ENCODE peak calls at places on chromosomes 4 and X, in six cellular contexts. One of them, this sample, is unnamed.

GRCh38 chr4:23171971-23172370 is 479.2 kb downstream of the GBA3 start:
- DNase-seq in CD8-positive, alpha-beta T cell: no peak
- DNase-seq in naive thymus-derived CD4-positive, alpha-beta T cell: no peak
- DNase-seq in colonic mucosa: no peak
- DNase-seq in pancreas: no peak
- DNase-seq in PC-3: peak; percentile 42
- DNase-seq in this sample: no peak

GRCh38 chrX:6678313-6678712 is 143.4 kb upstream of the VCX3A start:
- DNase-seq in PC-3: no peak
- DNase-seq in colonic mucosa: no peak
- DNase-seq in pancreas: no peak
- DNase-seq in CD8-positive, alpha-beta T cell: no peak
- DNase-seq in naive thymus-derived CD4-positive, alpha-beta T cell: no peak
- DNase-seq in this sample: no peak

GRCh38 chr4:110668463-110669245 is 45.8 kb upstream of the PITX2 start:
- DNase-seq in naive thymus-derived CD4-positive, alpha-beta T cell: no peak
- DNase-seq in CD8-positive, alpha-beta T cell: no peak
- DNase-seq in pancreas: no peak
- DNase-seq in colonic mucosa: no peak
- DNase-seq in PC-3: no peak
- DNase-seq in this sample: no peak

GRCh38 chr4:86356831-86357230 is 3.0 kb downstream of the MAPK10 start:
- DNase-seq in PC-3: no peak
- DNase-seq in pancreas: no peak
- DNase-seq in colonic mucosa: no peak
- DNase-seq in CD8-positive, alpha-beta T cell: no peak
- DNase-seq in naive thymus-derived CD4-positive, alpha-beta T cell: no peak
- DNase-seq in this sample: no peak

GRCh38 chr4:138222041-138222440 is 20.1 kb downstream of the SLC7A11 start:
- DNase-seq in naive thymus-derived CD4-positive, alpha-beta T cell: no peak
- DNase-seq in CD8-positive, alpha-beta T cell: no peak
- DNase-seq in PC-3: peak; percentile 18
- DNase-seq in pancreas: no peak
- DNase-seq in colonic mucosa: no peak
- DNase-seq in this sample: no peak

GRCh38 chr4:115852767-115853091 is 739.3 kb upstream of the NDST4 start:
- DNase-seq in colonic mucosa: no peak
- DNase-seq in naive thymus-derived CD4-positive, alpha-beta T cell: no peak
- DNase-seq in PC-3: no peak
- DNase-seq in pancreas: no peak
- DNase-seq in CD8-positive, alpha-beta T cell: no peak
- DNase-seq in this sample: no peak

GRCh38 chr4:16225681-16225995 is 633 bp downstream of the TAPT1 start:
- DNase-seq in naive thymus-derived CD4-positive, alpha-beta T cell: no peak
- DNase-seq in PC-3: peak; percentile 3
- DNase-seq in CD8-positive, alpha-beta T cell: no peak
- DNase-seq in colonic mucosa: no peak
- DNase-seq in pancreas: no peak
- DNase-seq in this sample: no peak

GRCh38 chrX:75623535-75623934 is 100.7 kb upstream of the ZDHHC15 start:
- DNase-seq in PC-3: no peak
- DNase-seq in colonic mucosa: no peak
- DNase-seq in naive thymus-derived CD4-positive, alpha-beta T cell: no peak
- DNase-seq in CD8-positive, alpha-beta T cell: no peak
- DNase-seq in pancreas: no peak
- DNase-seq in this sample: no peak

GRCh38 chr4:8744083-8744805 is 127.4 kb downstream of the HMX1 start:
- DNase-seq in naive thymus-derived CD4-positive, alpha-beta T cell: no peak
- DNase-seq in colonic mucosa: no peak
- DNase-seq in PC-3: no peak
- DNase-seq in pancreas: no peak
- DNase-seq in CD8-positive, alpha-beta T cell: no peak
- DNase-seq in this sample: peak; percentile 18

GRCh38 chr4:3168029-3168428 is 80.9 kb upstream of the MSANTD1 start:
- DNase-seq in naive thymus-derived CD4-positive, alpha-beta T cell: no peak
- DNase-seq in CD8-positive, alpha-beta T cell: no peak
- DNase-seq in colonic mucosa: no peak
- DNase-seq in pancreas: no peak
- DNase-seq in PC-3: no peak
- DNase-seq in this sample: no peak

GRCh38 chr4:41644288-41644914 is 104.1 kb downstream of the PHOX2B start:
- DNase-seq in CD8-positive, alpha-beta T cell: no peak
- DNase-seq in pancreas: peak; percentile 36
- DNase-seq in naive thymus-derived CD4-positive, alpha-beta T cell: no peak
- DNase-seq in colonic mucosa: peak; percentile 68
- DNase-seq in PC-3: no peak
- DNase-seq in this sample: peak; percentile 94

GRCh38 chr4:121876976-121877773 is 6.9 kb upstream of the BBS7 start:
- DNase-seq in CD8-positive, alpha-beta T cell: no peak
- DNase-seq in pancreas: no peak
- DNase-seq in colonic mucosa: no peak
- DNase-seq in PC-3: no peak
- DNase-seq in naive thymus-derived CD4-positive, alpha-beta T cell: no peak
- DNase-seq in this sample: no peak

GRCh38 chr4:102683846-102684581 is 76.8 kb downstream of the MANBA start:
- DNase-seq in CD8-positive, alpha-beta T cell: no peak
- DNase-seq in naive thymus-derived CD4-positive, alpha-beta T cell: no peak
- DNase-seq in pancreas: no peak
- DNase-seq in PC-3: no peak
- DNase-seq in colonic mucosa: no peak
- DNase-seq in this sample: no peak

GRCh38 chr4:91936301-91936700 is 367.5 kb upstream of the GRID2 start:
- DNase-seq in pancreas: no peak
- DNase-seq in colonic mucosa: no peak
- DNase-seq in CD8-positive, alpha-beta T cell: no peak
- DNase-seq in naive thymus-derived CD4-positive, alpha-beta T cell: no peak
- DNase-seq in PC-3: no peak
- DNase-seq in this sample: no peak

GRCh38 chrX:22760513-22761057 is 239.2 kb upstream of the DDX53 start:
- DNase-seq in CD8-positive, alpha-beta T cell: no peak
- DNase-seq in PC-3: no peak
- DNase-seq in pancreas: no peak
- DNase-seq in naive thymus-derived CD4-positive, alpha-beta T cell: no peak
- DNase-seq in colonic mucosa: no peak
- DNase-seq in this sample: no peak

GRCh38 chr4:94564252-94564651 is 112.5 kb downstream of the PDLIM5 start:
- DNase-seq in PC-3: no peak
- DNase-seq in CD8-positive, alpha-beta T cell: no peak
- DNase-seq in pancreas: no peak
- DNase-seq in naive thymus-derived CD4-positive, alpha-beta T cell: no peak
- DNase-seq in colonic mucosa: no peak
- DNase-seq in this sample: no peak

GRCh38 chr4:161581262-161581661 is 582.5 kb downstream of the FSTL5 start:
- DNase-seq in pancreas: no peak
- DNase-seq in naive thymus-derived CD4-positive, alpha-beta T cell: no peak
- DNase-seq in CD8-positive, alpha-beta T cell: no peak
- DNase-seq in colonic mucosa: no peak
- DNase-seq in PC-3: no peak
- DNase-seq in this sample: no peak

GRCh38 chr4:127708985-127709384 is 21.2 kb upstream of the SLC25A31 start:
- DNase-seq in colonic mucosa: no peak
- DNase-seq in pancreas: peak; percentile 31
- DNase-seq in naive thymus-derived CD4-positive, alpha-beta T cell: no peak
- DNase-seq in CD8-positive, alpha-beta T cell: no peak
- DNase-seq in PC-3: peak; percentile 96
- DNase-seq in this sample: no peak

GRCh38 chr4:184028571-184028996 is 123.5 kb downstream of the STOX2 start:
- DNase-seq in pancreas: no peak
- DNase-seq in naive thymus-derived CD4-positive, alpha-beta T cell: peak; percentile 27
- DNase-seq in PC-3: no peak
- DNase-seq in CD8-positive, alpha-beta T cell: no peak
- DNase-seq in colonic mucosa: no peak
- DNase-seq in this sample: no peak

GRCh38 chr4:337143-337931 is at the start of gene ZNF141:
- DNase-seq in pancreas: peak; percentile 97
- DNase-seq in PC-3: peak; percentile 93
- DNase-seq in CD8-positive, alpha-beta T cell: peak; percentile 84
- DNase-seq in naive thymus-derived CD4-positive, alpha-beta T cell: peak; percentile 92
- DNase-seq in colonic mucosa: peak; percentile 98
- DNase-seq in this sample: peak; percentile 97

GRCh38 chr4:3708103-3708510 is 58.1 kb upstream of the ADRA2C start:
- DNase-seq in CD8-positive, alpha-beta T cell: no peak
- DNase-seq in PC-3: no peak
- DNase-seq in naive thymus-derived CD4-positive, alpha-beta T cell: no peak
- DNase-seq in pancreas: no peak
- DNase-seq in colonic mucosa: no peak
- DNase-seq in this sample: peak; percentile 95

GRCh38 chrX:20116087-20116574 is 576 bp downstream of the MAP7D2 start:
- DNase-seq in colonic mucosa: no peak
- DNase-seq in PC-3: no peak
- DNase-seq in naive thymus-derived CD4-positive, alpha-beta T cell: no peak
- DNase-seq in pancreas: no peak
- DNase-seq in CD8-positive, alpha-beta T cell: no peak
- DNase-seq in this sample: no peak

GRCh38 chr4:182862921-182863320 is 54.3 kb downstream of the DCTD start:
- DNase-seq in colonic mucosa: peak; percentile 19
- DNase-seq in naive thymus-derived CD4-positive, alpha-beta T cell: no peak
- DNase-seq in PC-3: no peak
- DNase-seq in CD8-positive, alpha-beta T cell: no peak
- DNase-seq in pancreas: peak; percentile 87
- DNase-seq in this sample: no peak

GRCh38 chrX:110954428-110954827 is 141.6 kb upstream of the PAK3 start:
- DNase-seq in CD8-positive, alpha-beta T cell: no peak
- DNase-seq in pancreas: no peak
- DNase-seq in naive thymus-derived CD4-positive, alpha-beta T cell: no peak
- DNase-seq in colonic mucosa: no peak
- DNase-seq in PC-3: no peak
- DNase-seq in this sample: no peak

GRCh38 chr4:5033266-5033945 is 14.1 kb upstream of the CYTL1 start:
- DNase-seq in naive thymus-derived CD4-positive, alpha-beta T cell: no peak
- DNase-seq in colonic mucosa: no peak
- DNase-seq in PC-3: no peak
- DNase-seq in pancreas: no peak
- DNase-seq in CD8-positive, alpha-beta T cell: no peak
- DNase-seq in this sample: no peak
- H3K4me3 ChIP-seq in naive thymus-derived CD4-positive, alpha-beta T cell: no peak overlapping the region
- H3K4me3 ChIP-seq in colonic mucosa: no peak overlapping the region
- H3K4me3 ChIP-seq in PC-3: no peak overlapping the region
- H3K4me3 ChIP-seq in pancreas: no peak overlapping the region
- H3K4me3 ChIP-seq in CD8-positive, alpha-beta T cell: no peak overlapping the region
- H3K4me3 ChIP-seq in this sample: no peak overlapping the region

GRCh38 chrX:47915886-47916493 is 79.3 kb downstream of the ZNF81 start:
- DNase-seq in colonic mucosa: no peak
- DNase-seq in CD8-positive, alpha-beta T cell: no peak
- DNase-seq in pancreas: no peak
- DNase-seq in naive thymus-derived CD4-positive, alpha-beta T cell: no peak
- DNase-seq in PC-3: no peak
- DNase-seq in this sample: no peak

DNA sequence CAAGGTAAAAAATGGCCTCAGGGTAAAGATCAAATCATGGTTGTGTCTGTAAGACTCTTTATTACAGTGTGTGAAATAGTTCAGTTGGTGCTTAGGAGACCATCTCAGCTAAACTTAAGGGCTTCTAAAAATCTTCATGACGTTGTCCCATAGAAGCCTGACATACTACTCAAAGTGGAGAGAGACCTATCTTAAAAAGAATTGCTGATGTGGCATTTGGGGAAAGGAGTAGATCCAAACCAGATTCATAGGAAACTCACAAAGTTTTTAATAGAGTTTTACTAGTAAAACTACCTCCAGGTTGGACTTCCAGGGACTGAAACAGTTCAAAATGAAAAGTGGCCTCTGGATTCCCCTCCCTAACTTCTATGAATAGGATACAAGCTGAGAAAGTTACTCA is 81.6 kb downstream of the ZNF81 start:
- DNase-seq in pancreas: no peak
- DNase-seq in naive thymus-derived CD4-positive, alpha-beta T cell: no peak
- DNase-seq in colonic mucosa: no peak
- DNase-seq in CD8-positive, alpha-beta T cell: no peak
- DNase-seq in PC-3: no peak
- DNase-seq in this sample: no peak
- H3K9me3 ChIP-seq in pancreas: no peaks in the 10 kb centered on the region
- H3K9me3 ChIP-seq in naive thymus-derived CD4-positive, alpha-beta T cell: peaks cover 41% of the 10 kb centered on the region
- H3K9me3 ChIP-seq in colonic mucosa: peaks cover 5% of the 10 kb centered on the region
- H3K9me3 ChIP-seq in CD8-positive, alpha-beta T cell: peaks cover 17% of the 10 kb centered on the region
- H3K9me3 ChIP-seq in PC-3: no peaks in the 10 kb centered on the region
- H3K9me3 ChIP-seq in this sample: peaks cover 4% of the 10 kb centered on the region

DNA sequence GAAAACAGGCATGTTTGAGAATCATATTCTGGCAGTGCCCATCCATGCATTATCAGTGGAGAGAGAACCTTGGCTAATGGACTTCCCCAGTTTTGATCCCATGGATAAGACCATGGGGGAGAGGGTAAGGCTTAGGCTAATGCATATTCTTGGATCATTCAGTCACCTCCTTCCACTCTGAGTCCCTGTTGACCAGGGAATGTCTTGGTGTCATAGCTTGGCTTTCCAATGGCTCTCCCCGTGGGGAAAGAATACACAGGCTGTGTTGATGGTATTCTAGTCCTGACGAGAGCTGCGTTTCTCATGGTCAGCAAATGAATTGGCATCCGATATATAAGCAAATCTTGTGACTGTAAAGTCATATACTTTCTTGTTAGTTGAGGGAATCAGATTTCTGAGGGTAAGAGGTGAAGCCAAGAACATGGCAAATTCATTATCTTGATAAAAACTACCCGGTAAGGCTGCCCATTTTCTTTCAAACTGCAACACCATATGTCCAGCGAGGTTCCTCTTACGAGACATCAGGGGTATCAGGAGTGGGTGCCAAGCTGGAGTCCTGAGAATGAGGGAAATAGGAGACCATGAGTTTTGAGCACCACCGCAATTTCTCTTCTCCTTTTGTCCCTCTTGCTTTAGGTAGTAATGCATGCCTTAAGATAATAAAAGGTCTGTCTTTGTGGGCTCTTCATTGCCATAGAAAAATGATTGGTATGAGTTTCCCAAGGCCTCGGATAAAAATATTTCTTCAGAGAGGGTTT is 18.0 kb downstream of the RHOH start:
- DNase-seq in pancreas: no peak
- DNase-seq in naive thymus-derived CD4-positive, alpha-beta T cell: no peak
- DNase-seq in PC-3: no peak
- DNase-seq in colonic mucosa: no peak
- DNase-seq in CD8-positive, alpha-beta T cell: no peak
- DNase-seq in this sample: no peak
- H3K4me1 ChIP-seq in pancreas: no peaks in the 10 kb centered on the region
- H3K4me1 ChIP-seq in naive thymus-derived CD4-positive, alpha-beta T cell: peaks cover 83% of the 10 kb centered on the region
- H3K4me1 ChIP-seq in PC-3: no peaks in the 10 kb centered on the region
- H3K4me1 ChIP-seq in colonic mucosa: no peaks in the 10 kb centered on the region
- H3K4me1 ChIP-seq in CD8-positive, alpha-beta T cell: peaks cover 91% of the 10 kb centered on the region
- H3K4me1 ChIP-seq in this sample: no peaks in the 10 kb centered on the region

GRCh38 chrX:129781134-129782014 is 1.6 kb downstream of the SASH3 start:
- DNase-seq in PC-3: no peak
- DNase-seq in colonic mucosa: no peak
- DNase-seq in naive thymus-derived CD4-positive, alpha-beta T cell: peak; percentile 80
- DNase-seq in pancreas: no peak
- DNase-seq in CD8-positive, alpha-beta T cell: peak; percentile 58
- DNase-seq in this sample: peak; percentile 74
- H3K4me3 ChIP-seq in PC-3: no peak overlapping the region
- H3K4me3 ChIP-seq in colonic mucosa: peak overlapping the region; percentile 12
- H3K4me3 ChIP-seq in naive thymus-derived CD4-positive, alpha-beta T cell: peak overlapping the region; percentile 93
- H3K4me3 ChIP-seq in pancreas: peak overlapping the region; percentile 27
- H3K4me3 ChIP-seq in CD8-positive, alpha-beta T cell: peak overlapping the region; percentile 97
- H3K4me3 ChIP-seq in this sample: no peak overlapping the region